ENCODE peak calls at places on chromosomes 13 and 19, in six cellular contexts. X is body of pancreas, R is thoracic aorta, G is ovary, C is IMR-90, O is tibial artery. A is an unnamed sample.

GRCh38 chr19:18414504-18415176 is 4.6 kb upstream of the SSBP4 start:
- DNase-seq in X (no peak), G (peak; percentile 67), C (no peak), O (peak; percentile 72), R (no peak), A (peak; percentile 63)

GRCh38 chr19:6779204-6779603 is 6.7 kb downstream of the VAV1 start:
- DNase-seq in O (no peak), C (no peak), X (no peak), R (no peak), G (no peak), A (no peak)

GRCh38 chr19:57803594-57804325 is 11.0 kb downstream of the ZNF552 start:
- DNase-seq in O (no peak), C (peak; percentile 79), R (no peak), G (peak; percentile 52), X (no peak), A (peak; percentile 47)

GRCh38 chr19:39308531-39309304 is 11.9 kb downstream of the LRFN1 start:
- DNase-seq in R (no peak), X (no peak), O (peak; percentile 45), C (no peak), G (no peak), A (no peak)

GRCh38 chr19:30667227-30667626 is 295.0 kb downstream of the ZNF536 start:
- DNase-seq in C (no peak), G (no peak), O (no peak), X (no peak), R (no peak), A (no peak)

GRCh38 chr13:78430166-78430791 is 173.1 kb downstream of the POU4F1 start:
- DNase-seq in X (no peak), R (no peak), C (no peak), O (no peak), G (no peak), A (no peak)

GRCh38 chr19:22545751-22546150 is 88.4 kb upstream of the ZNF492 start:
- DNase-seq in C (no peak), G (peak; percentile 80), R (no peak), X (peak; percentile 84), O (no peak), A (no peak)

GRCh38 chr19:16131648-16132047 is 11.8 kb upstream of the HSH2D start:
- DNase-seq in G (no peak), C (no peak), R (no peak), O (no peak), X (no peak), A (no peak)

GRCh38 chr19:46551175-46551574 is 50.0 kb upstream of the CALM3 start:
- DNase-seq in G (no peak), C (no peak), R (no peak), X (no peak), O (no peak), A (no peak)

GRCh38 chr19:15934332-15935078 is at the start of gene CYP4F11:
- DNase-seq in X (peak; percentile 69), R (peak; percentile 42), C (no peak), G (no peak), O (peak; percentile 89), A (peak; percentile 83)

GRCh38 chr19:3176715-3177501 is 1.7 kb upstream of the S1PR4 start:
- DNase-seq in O (no peak), G (no peak), R (no peak), X (no peak), C (peak; percentile 67), A (peak; percentile 87)

GRCh38 chr19:2164020-2164988 is 571 bp downstream of the DOT1L start:
- DNase-seq in O (peak; percentile 81), R (no peak), G (no peak), X (no peak), C (no peak), A (no peak)

GRCh38 chr13:79508224-79508961 is 27.4 kb downstream of the NDFIP2 start:
- DNase-seq in O (no peak), X (no peak), R (no peak), G (no peak), C (no peak), A (no peak)

GRCh38 chr19:48683349-48683748 is 10.5 kb upstream of the NTN5 start:
- DNase-seq in R (no peak), O (no peak), G (peak; percentile 62), X (no peak), C (peak; percentile 19), A (peak; percentile 52)
- H3K4me3 ChIP-seq in R (peak overlapping the region; percentile 16), O (no peak overlapping the region), G (no peak overlapping the region), X (no peak overlapping the region), C (no peak overlapping the region), A (no peak overlapping the region)

GRCh38 chr13:39385154-39385553 is 217.8 kb downstream of the LHFPL6 start:
- DNase-seq in X (no peak), R (no peak), C (no peak), G (no peak), O (no peak), A (no peak)

GRCh38 chr13:39381456-39381855 is 221.5 kb downstream of the LHFPL6 start:
- DNase-seq in C (no peak), X (no peak), R (no peak), O (no peak), G (no peak), A (no peak)

GRCh38 chr13:39379667-39380655 is 223.0 kb downstream of the LHFPL6 start:
- DNase-seq in C (peak; percentile 21), O (no peak), X (no peak), R (no peak), G (no peak), A (no peak)

DNA sequence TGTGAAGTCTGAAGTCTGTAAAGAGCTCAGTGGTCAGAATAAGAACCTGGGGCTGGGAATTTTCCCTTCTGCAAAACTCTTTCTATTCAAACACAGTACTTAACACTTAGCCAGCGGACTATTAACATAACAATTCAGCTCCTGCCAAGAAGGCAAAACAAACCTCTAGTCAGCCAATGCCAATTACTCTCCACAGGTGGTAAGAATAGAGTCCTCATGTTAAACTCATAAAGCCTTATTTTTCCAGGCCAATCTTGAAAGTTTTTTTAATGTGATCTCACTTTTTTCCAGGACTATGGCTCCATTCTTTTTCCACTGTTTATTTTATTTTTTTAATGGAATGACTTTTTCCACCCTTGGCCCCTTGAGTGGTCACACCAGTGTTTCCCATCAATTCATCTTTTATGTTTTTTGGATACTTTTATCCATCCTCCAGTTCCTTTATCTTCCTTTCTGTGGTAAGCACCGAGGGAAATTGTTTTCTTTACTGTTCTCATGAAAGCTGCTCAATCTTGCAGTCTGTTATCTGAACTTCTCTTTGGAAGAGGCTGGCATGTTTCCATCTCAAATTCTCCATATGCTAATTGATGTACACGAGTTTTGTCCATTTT is 217.3 kb downstream of the LHFPL6 start:
- DNase-seq in O (no peak), C (peak; percentile 15), R (no peak), G (no peak), X (no peak), A (no peak)
- TF ChIP-seq CTCF in O (no peak), C (no peak), R (no peak), G (no peak), X (no peak), A (no peak)

GRCh38 chr19:4380254-4380727 is 20.1 kb downstream of the SH3GL1 start:
- DNase-seq in G (no peak), X (no peak), O (peak; percentile 65), C (no peak), R (no peak), A (peak; percentile 65)

GRCh38 chr19:4376991-4377781 is 23.2 kb downstream of the SH3GL1 start:
- DNase-seq in C (peak; percentile 50), G (no peak), R (no peak), X (peak; percentile 84), O (no peak), A (peak; percentile 78)

GRCh38 chr19:4379383-4380253 is 20.7 kb downstream of the SH3GL1 start:
- DNase-seq in R (no peak), C (peak; percentile 59), G (no peak), X (peak; percentile 93), O (peak; percentile 55), A (peak; percentile 86)

GRCh38 chr19:4376245-4376990 is 23.9 kb downstream of the SH3GL1 start:
- DNase-seq in C (no peak), G (no peak), R (no peak), X (no peak), O (peak; percentile 60), A (no peak)

DNA sequence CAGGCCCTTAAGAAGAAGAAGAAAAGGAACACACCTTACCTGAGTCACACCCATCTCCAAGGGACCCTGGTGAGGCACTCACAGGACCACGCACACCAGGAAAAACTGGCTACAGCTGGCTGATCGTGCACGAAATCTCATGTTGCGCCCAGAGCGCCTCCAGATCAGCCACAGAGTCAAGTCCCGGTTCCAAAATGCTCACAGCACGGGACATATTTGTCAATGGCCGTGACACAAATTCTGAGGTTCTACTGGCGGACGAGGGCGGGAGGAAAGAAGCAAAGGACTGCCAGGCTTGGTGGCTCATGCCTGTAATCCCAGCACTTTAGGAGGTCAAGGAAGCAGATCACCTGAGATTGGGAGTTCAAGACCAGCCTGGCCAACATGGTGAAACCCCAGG is 21.5 kb downstream of the SH3GL1 start:
- DNase-seq in C (no peak), R (no peak), X (no peak), G (no peak), O (no peak), A (no peak)
- H3K4me3 ChIP-seq in C (no peak overlapping the region), R (no peak overlapping the region), X (no peak overlapping the region), G (no peak overlapping the region), O (no peak overlapping the region), A (no peak overlapping the region)

DNA sequence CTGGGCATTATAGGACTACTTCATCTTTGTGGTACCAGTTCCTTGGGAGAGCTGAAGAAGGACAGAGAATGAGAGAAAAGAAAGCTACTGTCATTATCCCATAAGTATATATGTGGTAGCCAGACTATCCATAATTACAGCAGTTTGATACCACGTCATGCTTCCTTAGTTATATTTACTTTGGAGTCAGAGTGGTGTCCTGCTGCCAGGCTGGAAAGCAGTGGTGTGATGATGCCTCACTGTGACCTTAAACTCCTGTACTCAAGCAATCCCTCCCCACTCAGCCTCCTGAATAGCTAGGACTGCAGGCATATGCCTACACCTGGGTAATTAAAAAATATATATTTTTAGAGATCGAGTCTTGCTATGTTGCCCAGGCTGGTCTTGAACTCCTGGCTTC is 57.8 kb downstream of the WTIP start:
- DNase-seq in G (no peak), X (no peak), O (no peak), C (no peak), R (no peak), A (no peak)
- TF ChIP-seq CTCF in G (no peak), X (no peak), O (no peak), C (no peak), R (no peak), A (no peak)

GRCh38 chr19:45528149-45528743 is 21.0 kb downstream of the VASP start:
- DNase-seq in X (peak; percentile 47), G (peak; percentile 51), C (peak; percentile 56), O (no peak), R (no peak), A (no peak)
- H3K4me3 ChIP-seq in X (no peak overlapping the region), G (peak overlapping the region; percentile 30), C (no peak overlapping the region), O (no peak overlapping the region), R (no peak overlapping the region), A (no peak overlapping the region)

DNA sequence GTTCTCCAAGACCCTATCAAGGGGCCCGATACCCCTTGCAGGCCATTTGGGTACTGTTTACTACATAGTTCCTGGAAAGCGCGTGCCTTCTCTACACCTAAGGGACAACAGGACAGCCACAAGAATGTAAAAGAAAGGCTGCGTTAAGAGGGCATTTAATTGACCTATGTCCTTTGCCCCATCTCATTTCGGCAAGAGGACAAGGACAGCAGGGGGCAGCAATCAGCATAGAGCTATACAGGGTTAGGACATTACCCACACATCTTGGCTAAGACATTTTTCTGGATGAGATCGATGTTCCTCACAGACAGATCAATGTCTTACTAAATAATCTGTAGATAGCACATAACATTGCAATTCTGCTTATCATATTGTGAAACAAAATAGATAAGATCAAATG is 41.2 kb downstream of the FLT3 start:
- DNase-seq in X (peak; percentile 78), C (peak; percentile 15), R (no peak), G (no peak), O (no peak), A (no peak)
- TF ChIP-seq CTCF in X (peak; percentile 60), C (peak; percentile 32), R (no peak), G (no peak), O (no peak), A (peak; percentile 13)

A was measured in left lung.